ENCODE peak calls at places on chromosome 21, in six cellular contexts. T is SK-N-SH, P is K562, S is GM12878, H is HL-60, A is H1. C is an unnamed sample.

GRCh38 chr21:42652527-42653491 is 612 bp upstream of the PDE9A start:
- DNase-seq in A (peak), T (peak), S (no peak), H (no peak), P (peak), C (peak)

GRCh38 chr21:28513450-28513849 is 479.2 kb downstream of the LTN1 start:
- DNase-seq in H (no peak), P (no peak), A (no peak), S (no peak), T (no peak), C (no peak)

GRCh38 chr21:41359289-41359688 is 2.5 kb upstream of the MX2 start:
- DNase-seq in P (no peak), A (no peak), S (no peak), T (no peak), H (no peak), C (no peak)

GRCh38 chr21:34553199-34553952 is 41.4 kb upstream of the KCNE1 start:
- DNase-seq in S (no peak), H (no peak), P (no peak), T (no peak), A (no peak), C (no peak)

GRCh38 chr21:26614251-26614650 is 41.2 kb upstream of the CYYR1 start:
- DNase-seq in H (no peak), T (no peak), P (no peak), A (no peak), S (no peak), C (no peak)

GRCh38 chr21:33901421-33902288 is 13.9 kb downstream of the ATP5PO start:
- DNase-seq in T (peak), S (no peak), A (peak), H (no peak), P (no peak), C (peak)

GRCh38 chr21:33412832-33413519 is 9.8 kb downstream of the IFNGR2 start:
- DNase-seq in H (no peak), S (no peak), T (no peak), A (no peak), P (no peak), C (peak)

GRCh38 chr21:42155045-42155855 is 63.7 kb upstream of the ABCG1 start:
- DNase-seq in P (no peak), S (no peak), A (no peak), H (no peak), T (no peak), C (no peak)

GRCh38 chr21:14675774-14676530 is 129.8 kb upstream of the SAMSN1 start:
- DNase-seq in S (peak), A (no peak), H (no peak), P (no peak), T (no peak), C (no peak)

GRCh38 chr21:42739061-42739931 is 85.9 kb downstream of the PDE9A start:
- DNase-seq in A (no peak), H (no peak), P (no peak), T (no peak), S (no peak), C (peak)

GRCh38 chr21:28339403-28339802 is 653.3 kb downstream of the LTN1 start:
- DNase-seq in A (no peak), P (no peak), T (no peak), S (no peak), H (no peak), C (no peak)

GRCh38 chr21:16913010-16913409 is 599.8 kb upstream of the CXADR start:
- DNase-seq in P (no peak), S (no peak), A (no peak), T (peak), H (no peak), C (no peak)

DNA sequence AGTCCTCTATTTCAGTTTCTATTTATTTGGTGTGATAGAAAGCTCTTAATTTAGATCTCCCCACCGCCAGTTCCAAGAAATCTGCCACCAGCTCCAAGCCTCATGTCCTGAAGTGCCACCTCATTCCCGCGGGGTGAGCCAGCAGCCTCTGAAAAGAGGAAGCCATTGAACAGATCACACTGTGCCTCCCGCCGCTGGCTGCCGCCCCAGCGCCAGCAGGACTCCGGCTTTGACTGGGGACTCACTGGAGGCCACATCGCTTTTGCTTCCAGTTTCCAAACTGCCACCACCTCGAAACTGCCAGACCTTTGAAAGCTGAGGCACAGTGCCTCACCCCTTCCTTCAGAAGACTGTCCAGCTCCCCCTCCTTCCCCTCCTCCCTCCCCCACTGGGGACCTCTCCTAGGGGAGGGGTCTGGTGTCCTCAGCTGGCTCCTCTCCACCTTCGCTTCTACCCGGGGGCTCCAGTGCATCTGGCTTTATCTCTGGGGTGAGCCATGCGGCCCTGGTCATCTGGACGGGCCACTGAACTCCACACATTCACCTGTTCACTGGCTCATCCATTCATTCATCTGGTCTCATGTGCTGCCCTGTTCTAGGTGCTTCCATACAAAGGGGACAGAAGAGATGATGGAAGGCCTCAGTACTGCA is 59.0 kb downstream of the VPS26C start:
- DNase-seq in H (peak), T (peak), S (peak), P (peak), A (no peak), C (peak)
- H3K4me3 ChIP-seq in H (no peak), T (no peak), S (peak), P (no peak), A (no peak), C (peak)

DNA sequence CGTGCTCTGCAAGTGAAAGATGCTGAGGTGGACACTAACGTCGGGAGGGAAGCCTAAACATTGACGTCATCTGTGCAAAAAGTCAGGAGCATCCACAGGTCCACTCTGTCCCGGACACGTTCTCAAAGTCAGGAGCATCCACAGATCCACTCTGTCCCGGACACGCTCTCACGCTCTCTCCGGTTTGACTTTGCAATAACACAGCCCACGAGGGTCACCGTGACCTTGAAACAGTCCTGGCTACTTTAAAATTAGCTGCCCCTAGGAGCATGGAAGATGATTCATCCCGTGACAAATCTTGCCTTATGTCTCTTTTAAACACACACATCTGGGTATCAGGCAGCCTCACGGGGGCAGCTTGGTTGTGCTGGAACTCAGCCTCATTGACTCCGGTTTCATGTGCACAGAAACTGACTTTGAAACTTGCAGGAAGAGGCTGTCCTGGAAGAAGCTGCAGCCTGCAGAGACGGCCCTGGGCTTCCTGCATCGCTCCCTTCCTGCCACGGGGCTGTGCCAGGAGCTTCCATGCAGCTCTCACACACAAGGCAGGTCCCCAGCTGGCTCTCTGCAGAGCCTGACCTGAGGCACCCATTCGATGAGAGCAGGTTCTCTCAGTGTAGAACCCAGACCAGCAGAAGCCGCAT is 18.1 kb upstream of the COL18A1 start:
- DNase-seq in S (no peak), T (peak), H (no peak), P (no peak), A (no peak), C (no peak)
- TF ChIP-seq GABPA in S (no peak), T (peak), H (no peak), P (no peak), A (no peak), C (no peak)

GRCh38 chr21:45699966-45700365 is 56.4 kb downstream of the PCBP3 start:
- DNase-seq in S (no peak), H (no peak), A (no peak), T (no peak), P (no peak), C (no peak)
- H3K4me3 ChIP-seq in S (no peak), H (no peak), A (no peak), T (no peak), P (no peak), C (no peak)

GRCh38 chr21:38671716-38672115 is 134.0 kb upstream of the ETS2 start:
- DNase-seq in T (no peak), P (no peak), S (no peak), H (no peak), A (no peak), C (no peak)

GRCh38 chr21:38667466-38667865 is 138.3 kb upstream of the ETS2 start:
- DNase-seq in T (no peak), H (peak), A (no peak), S (no peak), P (no peak), C (no peak)

GRCh38 chr21:38668067-38668466 is 137.7 kb upstream of the ETS2 start:
- DNase-seq in S (no peak), T (no peak), H (no peak), A (no peak), P (no peak), C (no peak)

GRCh38 chr21:38668501-38668900 is 137.2 kb upstream of the ETS2 start:
- DNase-seq in A (no peak), T (no peak), P (no peak), H (no peak), S (no peak), C (no peak)

DNA sequence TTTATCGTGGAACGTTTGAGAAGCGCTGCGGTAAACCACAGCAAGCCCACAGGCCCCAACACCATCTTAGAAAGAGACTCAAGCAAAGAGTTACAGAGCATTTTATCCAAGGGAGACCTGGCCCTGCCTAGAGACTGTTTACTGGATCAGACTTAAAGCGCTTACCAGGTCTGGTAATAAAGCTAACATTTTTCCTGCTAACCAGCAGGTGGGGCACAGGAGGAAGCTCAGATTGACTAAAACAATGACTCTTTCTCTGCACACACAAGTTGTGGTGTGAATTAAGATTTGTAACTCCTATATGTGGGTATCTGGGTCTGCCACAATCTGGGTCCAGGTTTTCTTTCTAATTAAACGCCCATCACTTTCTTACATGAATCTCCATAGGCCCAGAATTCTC is 136.5 kb upstream of the ETS2 start:
- DNase-seq in H (peak), A (no peak), P (peak), S (no peak), T (peak), C (peak)
- TF ChIP-seq GABPA in H (no peak), A (no peak), P (no peak), S (no peak), T (no peak), C (no peak)

GRCh38 chr21:43759651-43760050 is 16.5 kb downstream of the CSTB start:
- DNase-seq in H (no peak), A (no peak), T (no peak), S (no peak), P (no peak), C (no peak)

GRCh38 chr21:43757601-43758000 is 18.5 kb downstream of the CSTB start:
- DNase-seq in S (no peak), H (no peak), T (no peak), P (no peak), A (no peak), C (no peak)

GRCh38 chr21:43758132-43758619 is 17.9 kb downstream of the CSTB start:
- DNase-seq in S (no peak), T (no peak), A (no peak), H (no peak), P (no peak), C (no peak)

GRCh38 chr21:43760391-43760958 is 15.6 kb downstream of the CSTB start:
- DNase-seq in A (no peak), P (no peak), T (no peak), H (no peak), S (no peak), C (no peak)

GRCh38 chr21:43758811-43759210 is 17.3 kb downstream of the CSTB start:
- DNase-seq in T (no peak), H (no peak), S (no peak), A (no peak), P (no peak), C (no peak)
- H3K4me3 ChIP-seq in T (no peak), H (no peak), S (no peak), A (no peak), P (no peak), C (no peak)